ENCODE peak calls at places on chromosomes 11 and 22, in seven cellular contexts. One of them, this sample, is unnamed.

GRCh38 chr11:69369210-69369609 is 75.3 kb downstream of the MYEOV start:
- DNase-seq in HCT116: no peak
- DNase-seq in K562: no peak
- DNase-seq in HepG2: no peak
- DNase-seq in GM12878: no peak
- DNase-seq in H1: no peak
- DNase-seq in SK-N-SH: no peak
- DNase-seq in this sample: no peak

GRCh38 chr11:19367051-19367709 is 126.4 kb upstream of the E2F8 start:
- DNase-seq in HCT116: no peak
- DNase-seq in K562: no peak
- DNase-seq in HepG2: no peak
- DNase-seq in GM12878: no peak
- DNase-seq in H1: no peak
- DNase-seq in SK-N-SH: no peak
- DNase-seq in this sample: peak

GRCh38 chr11:118216621-118217526 is 7.9 kb downstream of the JAML start:
- DNase-seq in HCT116: no peak
- DNase-seq in K562: no peak
- DNase-seq in HepG2: no peak
- DNase-seq in GM12878: no peak
- DNase-seq in H1: no peak
- DNase-seq in SK-N-SH: no peak
- DNase-seq in this sample: peak

GRCh38 chr11:46181843-46182424 is 60.7 kb upstream of the PHF21A start:
- DNase-seq in HCT116: no peak
- DNase-seq in K562: no peak
- DNase-seq in HepG2: no peak
- DNase-seq in GM12878: no peak
- DNase-seq in H1: no peak
- DNase-seq in SK-N-SH: no peak
- DNase-seq in this sample: no peak

GRCh38 chr11:92225563-92226308 is 1.1 kb downstream of the FAT3 start:
- DNase-seq in HCT116: no peak
- DNase-seq in K562: no peak
- DNase-seq in HepG2: no peak
- DNase-seq in GM12878: no peak
- DNase-seq in H1: no peak
- DNase-seq in SK-N-SH: peak
- DNase-seq in this sample: no peak

GRCh38 chr11:75403983-75404658 is 4.8 kb downstream of the RPS3 start:
- DNase-seq in HCT116: no peak
- DNase-seq in K562: no peak
- DNase-seq in HepG2: no peak
- DNase-seq in GM12878: no peak
- DNase-seq in H1: no peak
- DNase-seq in SK-N-SH: no peak
- DNase-seq in this sample: no peak

GRCh38 chr11:87215236-87215635 is 177.5 kb downstream of the TMEM135 start:
- DNase-seq in HCT116: no peak
- DNase-seq in K562: no peak
- DNase-seq in HepG2: no peak
- DNase-seq in GM12878: no peak
- DNase-seq in H1: no peak
- DNase-seq in SK-N-SH: no peak
- DNase-seq in this sample: no peak

GRCh38 chr11:9566561-9567063 is 6.9 kb upstream of the WEE1 start:
- DNase-seq in HCT116: no peak
- DNase-seq in K562: peak
- DNase-seq in HepG2: no peak
- DNase-seq in GM12878: no peak
- DNase-seq in H1: no peak
- DNase-seq in SK-N-SH: no peak
- DNase-seq in this sample: no peak

GRCh38 chr11:119783466-119784400 is 54.7 kb upstream of the NECTIN1 start:
- DNase-seq in HCT116: no peak
- DNase-seq in K562: no peak
- DNase-seq in HepG2: no peak
- DNase-seq in GM12878: no peak
- DNase-seq in H1: no peak
- DNase-seq in SK-N-SH: no peak
- DNase-seq in this sample: no peak

GRCh38 chr11:19727246-19727645 is 14.6 kb downstream of the NAV2 start:
- DNase-seq in HCT116: no peak
- DNase-seq in K562: no peak
- DNase-seq in HepG2: no peak
- DNase-seq in GM12878: no peak
- DNase-seq in H1: no peak
- DNase-seq in SK-N-SH: peak
- DNase-seq in this sample: no peak

GRCh38 chr22:19896665-19897355 is 42.1 kb upstream of the GNB1L start:
- DNase-seq in HCT116: no peak
- DNase-seq in K562: no peak
- DNase-seq in HepG2: no peak
- DNase-seq in GM12878: no peak
- DNase-seq in H1: no peak
- DNase-seq in SK-N-SH: peak
- DNase-seq in this sample: no peak
- TF ChIP-seq MAX in HCT116: no peak
- TF ChIP-seq MAX in K562: no peak
- TF ChIP-seq MAX in HepG2: no peak
- TF ChIP-seq MAX in GM12878: no peak
- TF ChIP-seq MAX in H1: no peak
- TF ChIP-seq MAX in SK-N-SH: no peak
- TF ChIP-seq MAX in this sample: no peak

GRCh38 chr11:47395225-47396048 is 13.0 kb upstream of the SLC39A13 start:
- DNase-seq in HCT116: no peak
- DNase-seq in K562: no peak
- DNase-seq in HepG2: no peak
- DNase-seq in GM12878: no peak
- DNase-seq in H1: no peak
- DNase-seq in SK-N-SH: no peak
- DNase-seq in this sample: no peak
- H3K9ac ChIP-seq in HCT116: no peak
- H3K9ac ChIP-seq in K562: peak
- H3K9ac ChIP-seq in HepG2: no peak
- H3K9ac ChIP-seq in GM12878: peak
- H3K9ac ChIP-seq in H1: no peak
- H3K9ac ChIP-seq in SK-N-SH: no peak
- H3K9ac ChIP-seq in this sample: peak

GRCh38 chr11:129324533-129325175 is 51.0 kb upstream of the BARX2 start:
- DNase-seq in HCT116: no peak
- DNase-seq in K562: no peak
- DNase-seq in HepG2: peak
- DNase-seq in GM12878: no peak
- DNase-seq in H1: no peak
- DNase-seq in SK-N-SH: no peak
- DNase-seq in this sample: no peak
- TF ChIP-seq MAX in HCT116: no peak
- TF ChIP-seq MAX in K562: no peak
- TF ChIP-seq MAX in HepG2: peak
- TF ChIP-seq MAX in GM12878: no peak
- TF ChIP-seq MAX in H1: no peak
- TF ChIP-seq MAX in SK-N-SH: no peak
- TF ChIP-seq MAX in this sample: no peak

GRCh38 chr22:30610299-30610698 is 3.3 kb downstream of the TCN2 start:
- DNase-seq in HCT116: no peak
- DNase-seq in K562: no peak
- DNase-seq in HepG2: no peak
- DNase-seq in GM12878: no peak
- DNase-seq in H1: no peak
- DNase-seq in SK-N-SH: no peak
- DNase-seq in this sample: no peak

GRCh38 chr22:30611197-30611596 is 4.2 kb downstream of the TCN2 start:
- DNase-seq in HCT116: no peak
- DNase-seq in K562: no peak
- DNase-seq in HepG2: no peak
- DNase-seq in GM12878: no peak
- DNase-seq in H1: no peak
- DNase-seq in SK-N-SH: no peak
- DNase-seq in this sample: no peak

GRCh38 chr22:30607939-30608338 is 965 bp downstream of the TCN2 start:
- DNase-seq in HCT116: no peak
- DNase-seq in K562: no peak
- DNase-seq in HepG2: no peak
- DNase-seq in GM12878: no peak
- DNase-seq in H1: no peak
- DNase-seq in SK-N-SH: no peak
- DNase-seq in this sample: no peak

GRCh38 chr22:30607300-30607930 is 441 bp downstream of the TCN2 start:
- DNase-seq in HCT116: no peak
- DNase-seq in K562: no peak
- DNase-seq in HepG2: no peak
- DNase-seq in GM12878: no peak
- DNase-seq in H1: no peak
- DNase-seq in SK-N-SH: no peak
- DNase-seq in this sample: no peak

DNA sequence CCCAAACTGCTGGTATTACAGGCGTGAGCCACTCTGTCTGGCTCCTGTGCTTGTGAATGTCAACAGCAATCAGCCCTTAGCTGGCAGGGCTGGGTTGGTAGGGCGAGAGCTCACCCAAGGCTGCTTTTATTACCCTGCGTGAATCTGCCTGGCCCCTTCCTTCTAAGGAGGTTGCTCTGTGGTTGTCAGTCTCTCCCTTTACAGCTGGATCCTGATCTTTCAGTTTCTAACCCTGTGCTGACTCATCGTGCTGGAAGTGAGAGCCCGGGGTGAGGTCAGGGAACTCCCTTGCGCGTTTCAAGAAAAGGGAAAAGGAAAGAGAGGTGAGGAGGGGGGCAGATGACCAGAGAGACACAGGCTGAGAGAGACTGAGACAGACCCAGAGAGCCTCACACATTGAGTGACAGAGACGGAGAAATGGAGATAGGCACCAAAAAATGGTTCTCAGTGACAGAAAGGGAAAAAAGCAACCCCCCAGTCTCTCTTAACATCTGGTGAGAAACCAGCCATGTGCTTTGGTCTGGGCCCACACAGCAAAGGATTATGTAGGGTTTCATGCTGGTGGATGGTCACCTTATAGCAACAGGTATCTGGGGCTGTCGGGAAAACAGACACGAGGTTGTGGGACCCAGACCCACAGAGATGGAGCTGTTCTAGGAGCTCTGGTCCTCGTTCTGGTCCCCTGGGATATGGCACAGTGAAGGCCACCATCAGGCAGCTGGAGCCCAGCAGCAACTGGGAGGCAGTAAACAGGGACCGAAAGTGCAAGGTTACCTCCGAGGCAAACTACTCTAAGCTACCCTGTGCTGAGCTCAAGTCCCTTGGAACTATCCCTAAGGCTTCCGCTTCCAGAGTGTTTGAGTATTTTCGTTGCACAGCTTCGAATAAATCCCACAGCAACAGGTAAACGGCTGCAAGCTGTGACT is 2.5 kb downstream of the TCN2 start:
- DNase-seq in HCT116: no peak
- DNase-seq in K562: peak
- DNase-seq in HepG2: no peak
- DNase-seq in GM12878: peak
- DNase-seq in H1: no peak
- DNase-seq in SK-N-SH: no peak
- DNase-seq in this sample: peak
- H3K9ac ChIP-seq in HCT116: peak
- H3K9ac ChIP-seq in K562: peak
- H3K9ac ChIP-seq in HepG2: no peak
- H3K9ac ChIP-seq in GM12878: peak
- H3K9ac ChIP-seq in H1: no peak
- H3K9ac ChIP-seq in SK-N-SH: no peak
- H3K9ac ChIP-seq in this sample: peak

GRCh38 chr11:130189492-130190210 is 30.1 kb downstream of the ST14 start:
- DNase-seq in HCT116: no peak
- DNase-seq in K562: no peak
- DNase-seq in HepG2: no peak
- DNase-seq in GM12878: no peak
- DNase-seq in H1: no peak
- DNase-seq in SK-N-SH: no peak
- DNase-seq in this sample: no peak
- TF ChIP-seq MAX in HCT116: no peak
- TF ChIP-seq MAX in K562: no peak
- TF ChIP-seq MAX in HepG2: no peak
- TF ChIP-seq MAX in GM12878: no peak
- TF ChIP-seq MAX in H1: peak
- TF ChIP-seq MAX in SK-N-SH: no peak
- TF ChIP-seq MAX in this sample: no peak

GRCh38 chr11:130771708-130772107 is 144.6 kb downstream of the SNX19 start:
- DNase-seq in HCT116: no peak
- DNase-seq in K562: no peak
- DNase-seq in HepG2: no peak
- DNase-seq in GM12878: no peak
- DNase-seq in H1: no peak
- DNase-seq in SK-N-SH: no peak
- DNase-seq in this sample: no peak
- H3K9ac ChIP-seq in HCT116: no peak
- H3K9ac ChIP-seq in K562: no peak
- H3K9ac ChIP-seq in HepG2: no peak
- H3K9ac ChIP-seq in GM12878: no peak
- H3K9ac ChIP-seq in H1: no peak
- H3K9ac ChIP-seq in SK-N-SH: no peak
- H3K9ac ChIP-seq in this sample: no peak

GRCh38 chr22:45064313-45065268 is 54.8 kb upstream of the PHF21B start:
- DNase-seq in HCT116: no peak
- DNase-seq in K562: peak
- DNase-seq in HepG2: no peak
- DNase-seq in GM12878: peak
- DNase-seq in H1: no peak
- DNase-seq in SK-N-SH: no peak
- DNase-seq in this sample: no peak
- TF ChIP-seq MAX in HCT116: peak
- TF ChIP-seq MAX in K562: no peak
- TF ChIP-seq MAX in HepG2: no peak
- TF ChIP-seq MAX in GM12878: no peak
- TF ChIP-seq MAX in H1: no peak
- TF ChIP-seq MAX in SK-N-SH: no peak
- TF ChIP-seq MAX in this sample: no peak

GRCh38 chr11:133064961-133065360 is 467.3 kb downstream of the OPCML start:
- DNase-seq in HCT116: no peak
- DNase-seq in K562: no peak
- DNase-seq in HepG2: no peak
- DNase-seq in GM12878: no peak
- DNase-seq in H1: no peak
- DNase-seq in SK-N-SH: no peak
- DNase-seq in this sample: no peak
- H3K9ac ChIP-seq in HCT116: no peak
- H3K9ac ChIP-seq in K562: no peak
- H3K9ac ChIP-seq in HepG2: no peak
- H3K9ac ChIP-seq in GM12878: no peak
- H3K9ac ChIP-seq in H1: no peak
- H3K9ac ChIP-seq in SK-N-SH: no peak
- H3K9ac ChIP-seq in this sample: peak

This sample was measured in endothelial cell of umbilical vein.